ENCODE peak calls at places on chromosomes 5 and 9, in ten cellular contexts. A is psoas muscle, F is pons, E is glutamatergic neuron, L is NCI-H1436, W is left cardiac atrium, T is lower lobe of right lung, H is IMR-90, M is HT-29, Z is posterior cingulate gyrus. N is an unnamed sample.

GRCh38 chr9:91813261-91813795 is 136.7 kb downstream of the ROR2 start:
- DNase-seq in A (no peak), F (no peak), E (no peak), L (no peak), W (no peak), T (no peak), H (peak; percentile 22), M (no peak), Z (peak; percentile 6), N (no peak)

GRCh38 chr5:120609570-120609969 is 145.5 kb downstream of the PRR16 start:
- DNase-seq in A (no peak), F (no peak), E (no peak), L (no peak), W (no peak), T (no peak), H (peak; percentile 30), M (no peak), Z (no peak), N (no peak)

GRCh38 chr5:104815212-104815611 is 1252.6 kb upstream of the NUDT12 start:
- DNase-seq in A (no peak), F (no peak), E (no peak), L (no peak), W (no peak), T (no peak), H (no peak), M (no peak), Z (no peak), N (no peak)

GRCh38 chr9:121729769-121730168 is 78.3 kb downstream of the DAB2IP start:
- DNase-seq in A (no peak), F (no peak), E (no peak), L (no peak), W (no peak), T (no peak), H (no peak), M (no peak), Z (no peak), N (no peak)

GRCh38 chr9:83986223-83986622 is 5.6 kb downstream of the RMI1 start:
- DNase-seq in A (no peak), F (no peak), E (no peak), L (no peak), W (no peak), T (no peak), H (no peak), M (no peak), Z (no peak), N (no peak)

GRCh38 chr5:151144275-151144674 is 13.3 kb downstream of the ANXA6 start:
- DNase-seq in A (no peak), F (no peak), E (no peak), L (no peak), W (no peak), T (no peak), H (no peak), M (no peak), Z (no peak), N (no peak)

GRCh38 chr9:104775574-104775936 is 11.6 kb downstream of the NIPSNAP3B start:
- DNase-seq in A (no peak), F (no peak), E (no peak), L (no peak), W (no peak), T (no peak), H (no peak), M (no peak), Z (no peak), N (no peak)

GRCh38 chr9:17761984-17762676 is 183.3 kb downstream of the SH3GL2 start:
- DNase-seq in A (no peak), F (no peak), E (no peak), L (no peak), W (no peak), T (no peak), H (no peak), M (no peak), Z (no peak), N (no peak)

GRCh38 chr9:121262450-121262849 is 5.5 kb upstream of the GSN start:
- DNase-seq in A (no peak), F (peak; percentile 12), E (no peak), L (no peak), W (no peak), T (no peak), H (no peak), M (no peak), Z (no peak), N (no peak)

GRCh38 chr9:97362777-97363545 is 48.9 kb upstream of the TDRD7 start:
- DNase-seq in A (no peak), F (no peak), E (no peak), L (no peak), W (no peak), T (no peak), H (no peak), M (no peak), Z (no peak), N (no peak)

GRCh38 chr9:112570731-112571167 is 84.1 kb downstream of the KIAA1958 start:
- DNase-seq in A (no peak), F (peak; percentile 94), E (no peak), L (no peak), W (no peak), T (no peak), H (no peak), M (no peak), Z (peak; percentile 88), N (no peak)

GRCh38 chr5:163503106-163504090 is 2.0 kb upstream of the MAT2B start:
- DNase-seq in A (peak; percentile 64), F (peak; percentile 80), E (peak; percentile 39), L (no peak), W (peak; percentile 67), T (peak; percentile 63), H (peak; percentile 82), M (peak; percentile 64), Z (no peak), N (peak; percentile 95)

GRCh38 chr5:131377785-131378325 is 114.0 kb downstream of the CDC42SE2 start:
- DNase-seq in A (no peak), F (peak; percentile 80), E (no peak), L (no peak), W (no peak), T (no peak), H (peak; percentile 86), M (no peak), Z (no peak), N (no peak)

GRCh38 chr5:68452286-68452685 is 236.7 kb downstream of the PIK3R1 start:
- DNase-seq in A (no peak), F (no peak), E (no peak), L (no peak), W (no peak), T (no peak), H (no peak), M (no peak), Z (no peak), N (no peak)

GRCh38 chr9:127225747-127226646 is 38.6 kb upstream of the GARNL3 start:
- DNase-seq in A (no peak), F (peak; percentile 46), E (no peak), L (no peak), W (peak; percentile 38), T (no peak), H (peak; percentile 17), M (no peak), Z (no peak), N (peak; percentile 54)

GRCh38 chr5:144832416-144832815 is 661.7 kb downstream of the KCTD16 start:
- DNase-seq in A (no peak), F (no peak), E (no peak), L (no peak), W (no peak), T (no peak), H (no peak), M (no peak), Z (no peak), N (no peak)

GRCh38 chr9:93129286-93129685 is 4.8 kb downstream of the NINJ1 start:
- DNase-seq in A (no peak), F (peak; percentile 53), E (no peak), L (no peak), W (no peak), T (no peak), H (no peak), M (no peak), Z (peak; percentile 80), N (no peak)

GRCh38 chr9:93184439-93185221 is 691 bp downstream of the WNK2 start:
- DNase-seq in A (no peak), F (no peak), E (peak; percentile 59), L (no peak), W (no peak), T (no peak), H (no peak), M (no peak), Z (peak; percentile 89), N (peak; percentile 70)

GRCh38 chr5:79743846-79744605 is 54.4 kb downstream of the CMYA5 start:
- DNase-seq in A (no peak), F (no peak), E (no peak), L (no peak), W (no peak), T (no peak), H (peak; percentile 22), M (no peak), Z (no peak), N (no peak)

GRCh38 chr5:138972230-138972629 is 97.1 kb upstream of the LRRTM2 start:
- DNase-seq in A (no peak), F (no peak), E (no peak), L (no peak), W (no peak), T (no peak), H (no peak), M (no peak), Z (no peak), N (no peak)

GRCh38 chr5:39947657-39948056 is 522.9 kb upstream of the DAB2 start:
- DNase-seq in A (no peak), F (no peak), E (no peak), L (no peak), W (no peak), T (no peak), H (peak; percentile 2), M (no peak), Z (no peak), N (no peak)

GRCh38 chr5:179368016-179368805 is 22.9 kb upstream of the ADAMTS2 start:
- DNase-seq in A (no peak), F (no peak), E (no peak), L (no peak), W (no peak), T (peak; percentile 40), H (no peak), M (no peak), Z (peak; percentile 38), N (no peak)

GRCh38 chr5:1202798-1203185 is 1.4 kb downstream of the SLC6A19 start:
- DNase-seq in A (no peak), F (no peak), E (peak; percentile 8), L (no peak), W (peak; percentile 7), T (peak; percentile 15), H (no peak), M (no peak), Z (no peak), N (no peak)

GRCh38 chr5:175464414-175465233 is 13.7 kb upstream of the SFXN1 start:
- DNase-seq in A (no peak), F (peak; percentile 61), E (peak; percentile 78), L (peak; percentile 59), W (no peak), T (no peak), H (peak; percentile 36), M (peak; percentile 77), Z (no peak), N (peak; percentile 86)

GRCh38 chr5:133292300-133292699 is 240.5 kb downstream of the HSPA4 start:
- DNase-seq in A (no peak), F (no peak), E (no peak), L (no peak), W (no peak), T (no peak), H (no peak), M (no peak), Z (no peak), N (no peak)

GRCh38 chr5:71969464-71969863 is 137.8 kb upstream of the MAP1B start:
- DNase-seq in A (no peak), F (no peak), E (no peak), L (no peak), W (no peak), T (no peak), H (no peak), M (no peak), Z (no peak), N (no peak)

GRCh38 chr9:107484117-107484723 is 5.3 kb downstream of the KLF4 start:
- DNase-seq in A (no peak), F (peak; percentile 89), E (no peak), L (peak; percentile 65), W (no peak), T (no peak), H (peak; percentile 81), M (peak; percentile 87), Z (no peak), N (peak; percentile 88)

GRCh38 chr9:4114569-4115505 is 185.0 kb downstream of the GLIS3 start:
- DNase-seq in A (no peak), F (no peak), E (no peak), L (no peak), W (no peak), T (no peak), H (peak; percentile 86), M (peak; percentile 40), Z (no peak), N (peak; percentile 67)

N was measured in left kidney.